ENCODE peak calls at places on chromosomes 6 and 20, in five cellular contexts. One of them, this sample, is unnamed.

GRCh38 chr20:54680872-54681297 is 205.5 kb downstream of the DOK5 start:
- DNase-seq in H1: peak
- DNase-seq in GM12878: no peak
- DNase-seq in NT2/D1: peak
- DNase-seq in HepG2: peak
- DNase-seq in this sample: peak

GRCh38 chr6:163298079-163298807 is 116.3 kb upstream of the QKI start:
- DNase-seq in H1: no peak
- DNase-seq in NT2/D1: no peak
- DNase-seq in HepG2: no peak
- DNase-seq in GM12878: no peak
- DNase-seq in this sample: no peak

GRCh38 chr6:150934380-150934779 is 68.9 kb downstream of the MTHFD1L start:
- DNase-seq in GM12878: no peak
- DNase-seq in NT2/D1: no peak
- DNase-seq in H1: no peak
- DNase-seq in HepG2: peak
- DNase-seq in this sample: no peak

GRCh38 chr6:154920502-154921200 is 74.5 kb upstream of the TIAM2 start:
- DNase-seq in H1: no peak
- DNase-seq in HepG2: no peak
- DNase-seq in GM12878: no peak
- DNase-seq in NT2/D1: no peak
- DNase-seq in this sample: no peak

GRCh38 chr6:135054238-135054574 is 416 bp downstream of the HBS1L start:
- DNase-seq in HepG2: peak
- DNase-seq in H1: no peak
- DNase-seq in NT2/D1: peak
- DNase-seq in GM12878: no peak
- DNase-seq in this sample: no peak

GRCh38 chr6:34610819-34611477 is 54.8 kb upstream of the SPDEF start:
- DNase-seq in HepG2: peak
- DNase-seq in NT2/D1: no peak
- DNase-seq in GM12878: no peak
- DNase-seq in H1: no peak
- DNase-seq in this sample: no peak

GRCh38 chr6:54248319-54248718 is 59.9 kb upstream of the TINAG start:
- DNase-seq in HepG2: no peak
- DNase-seq in H1: no peak
- DNase-seq in NT2/D1: no peak
- DNase-seq in GM12878: no peak
- DNase-seq in this sample: no peak

GRCh38 chr20:4780245-4780644 is 58.5 kb downstream of the PRND start:
- DNase-seq in H1: no peak
- DNase-seq in HepG2: no peak
- DNase-seq in NT2/D1: no peak
- DNase-seq in GM12878: no peak
- DNase-seq in this sample: no peak

GRCh38 chr20:61678437-61678836 is 387.2 kb downstream of the TAF4 start:
- DNase-seq in H1: no peak
- DNase-seq in NT2/D1: no peak
- DNase-seq in GM12878: no peak
- DNase-seq in HepG2: no peak
- DNase-seq in this sample: no peak

GRCh38 chr6:42727627-42728026 is 5.2 kb upstream of the PRPH2 start:
- DNase-seq in GM12878: no peak
- DNase-seq in NT2/D1: no peak
- DNase-seq in H1: no peak
- DNase-seq in HepG2: no peak
- DNase-seq in this sample: no peak

GRCh38 chr6:80179691-80180090 is 73.2 kb downstream of the BCKDHB start:
- DNase-seq in HepG2: no peak
- DNase-seq in NT2/D1: no peak
- DNase-seq in H1: no peak
- DNase-seq in GM12878: no peak
- DNase-seq in this sample: no peak

GRCh38 chr6:127737009-127737486 is 160.1 kb downstream of the C6orf58 start:
- DNase-seq in H1: no peak
- DNase-seq in HepG2: peak
- DNase-seq in NT2/D1: peak
- DNase-seq in GM12878: peak
- DNase-seq in this sample: peak

GRCh38 chr6:2528156-2528555 is 222.6 kb downstream of the MYLK4 start:
- DNase-seq in H1: no peak
- DNase-seq in NT2/D1: no peak
- DNase-seq in HepG2: no peak
- DNase-seq in GM12878: no peak
- DNase-seq in this sample: no peak

GRCh38 chr6:57182017-57182432 is 9.9 kb downstream of the BAG2 start:
- DNase-seq in H1: no peak
- DNase-seq in NT2/D1: no peak
- DNase-seq in GM12878: no peak
- DNase-seq in HepG2: no peak
- DNase-seq in this sample: no peak

GRCh38 chr6:130913119-130913518 is 85.9 kb downstream of the SMLR1 start:
- DNase-seq in HepG2: no peak
- DNase-seq in H1: no peak
- DNase-seq in NT2/D1: no peak
- DNase-seq in GM12878: peak
- DNase-seq in this sample: no peak

GRCh38 chr6:6588064-6588923 is at the start of gene LY86:
- DNase-seq in GM12878: peak
- DNase-seq in NT2/D1: no peak
- DNase-seq in H1: no peak
- DNase-seq in HepG2: no peak
- DNase-seq in this sample: no peak

GRCh38 chr6:166619912-166620311 is 7.1 kb downstream of the RPS6KA2 start:
- DNase-seq in HepG2: no peak
- DNase-seq in NT2/D1: no peak
- DNase-seq in GM12878: no peak
- DNase-seq in H1: no peak
- DNase-seq in this sample: no peak

GRCh38 chr20:10659651-10660601 is 13.9 kb downstream of the JAG1 start:
- DNase-seq in H1: no peak
- DNase-seq in HepG2: peak
- DNase-seq in NT2/D1: no peak
- DNase-seq in GM12878: no peak
- DNase-seq in this sample: no peak

GRCh38 chr6:51866001-51866400 is 221.4 kb downstream of the PKHD1 start:
- DNase-seq in HepG2: no peak
- DNase-seq in NT2/D1: no peak
- DNase-seq in GM12878: no peak
- DNase-seq in H1: no peak
- DNase-seq in this sample: no peak

GRCh38 chr6:109303149-109303548 is 79.1 kb downstream of the CD164 start:
- DNase-seq in NT2/D1: no peak
- DNase-seq in H1: no peak
- DNase-seq in HepG2: no peak
- DNase-seq in GM12878: no peak
- DNase-seq in this sample: no peak

GRCh38 chr6:14274552-14275492 is 157.2 kb downstream of the CD83 start:
- DNase-seq in HepG2: no peak
- DNase-seq in H1: no peak
- DNase-seq in NT2/D1: no peak
- DNase-seq in GM12878: no peak
- DNase-seq in this sample: no peak

GRCh38 chr20:53712212-53712977 is 118.8 kb upstream of the ZNF217 start:
- DNase-seq in HepG2: peak
- DNase-seq in GM12878: no peak
- DNase-seq in NT2/D1: no peak
- DNase-seq in H1: peak
- DNase-seq in this sample: no peak

GRCh38 chr20:62881662-62882395 is 20.2 kb upstream of the TCFL5 start:
- DNase-seq in H1: no peak
- DNase-seq in GM12878: no peak
- DNase-seq in HepG2: no peak
- DNase-seq in NT2/D1: no peak
- DNase-seq in this sample: no peak

GRCh38 chr6:154508573-154509375 is 1.7 kb downstream of the CNKSR3 start:
- DNase-seq in H1: no peak
- DNase-seq in HepG2: peak
- DNase-seq in GM12878: no peak
- DNase-seq in NT2/D1: no peak
- DNase-seq in this sample: no peak

GRCh38 chr6:33749401-33749800 is 2.7 kb upstream of the IP6K3 start:
- DNase-seq in HepG2: no peak
- DNase-seq in H1: no peak
- DNase-seq in NT2/D1: no peak
- DNase-seq in GM12878: no peak
- DNase-seq in this sample: no peak

GRCh38 chr6:53014034-53014433 is 18.9 kb upstream of the GSTA4 start:
- DNase-seq in NT2/D1: no peak
- DNase-seq in H1: no peak
- DNase-seq in HepG2: no peak
- DNase-seq in GM12878: no peak
- DNase-seq in this sample: no peak
- TF ChIP-seq SUZ12 in NT2/D1: no peak
- TF ChIP-seq SUZ12 in H1: no peak
- TF ChIP-seq SUZ12 in HepG2: no peak
- TF ChIP-seq SUZ12 in GM12878: no peak
- TF ChIP-seq SUZ12 in this sample: no peak

GRCh38 chr6:133746417-133746770 is 142.5 kb upstream of the TCF21 start:
- DNase-seq in NT2/D1: no peak
- DNase-seq in GM12878: no peak
- DNase-seq in H1: no peak
- DNase-seq in HepG2: no peak
- DNase-seq in this sample: no peak

GRCh38 chr6:133740218-133740617 is 148.7 kb upstream of the TCF21 start:
- DNase-seq in GM12878: no peak
- DNase-seq in HepG2: no peak
- DNase-seq in NT2/D1: no peak
- DNase-seq in H1: no peak
- DNase-seq in this sample: no peak

GRCh38 chr6:133743621-133744020 is 145.3 kb upstream of the TCF21 start:
- DNase-seq in NT2/D1: no peak
- DNase-seq in GM12878: no peak
- DNase-seq in H1: no peak
- DNase-seq in HepG2: no peak
- DNase-seq in this sample: no peak

GRCh38 chr6:133741375-133741861 is 147.5 kb upstream of the TCF21 start:
- DNase-seq in GM12878: no peak
- DNase-seq in HepG2: no peak
- DNase-seq in H1: no peak
- DNase-seq in NT2/D1: no peak
- DNase-seq in this sample: peak

DNA sequence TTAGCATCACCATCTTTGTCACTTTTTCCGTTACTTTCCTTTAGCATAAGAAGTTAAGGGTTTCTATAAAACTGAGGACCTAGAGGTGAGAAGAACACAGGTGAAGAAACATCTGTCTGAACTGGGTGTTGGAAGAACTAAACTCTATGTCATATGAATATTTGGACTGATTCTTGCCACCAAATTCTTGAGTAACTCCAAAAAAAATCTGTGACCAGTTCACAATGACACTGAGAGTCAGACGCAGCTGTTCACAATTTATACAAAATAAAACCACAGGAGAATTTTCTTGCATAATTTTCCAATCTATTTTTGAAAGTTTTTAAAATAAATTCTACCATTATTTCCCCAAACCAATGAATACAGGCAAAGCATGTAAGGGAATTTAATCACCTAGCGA is 148.1 kb upstream of the TCF21 start:
- DNase-seq in GM12878: no peak
- DNase-seq in HepG2: no peak
- DNase-seq in H1: no peak
- DNase-seq in NT2/D1: no peak
- DNase-seq in this sample: no peak
- TF ChIP-seq SUZ12 in GM12878: no peak
- TF ChIP-seq SUZ12 in HepG2: no peak
- TF ChIP-seq SUZ12 in H1: no peak
- TF ChIP-seq SUZ12 in NT2/D1: no peak
- TF ChIP-seq SUZ12 in this sample: no peak

DNA sequence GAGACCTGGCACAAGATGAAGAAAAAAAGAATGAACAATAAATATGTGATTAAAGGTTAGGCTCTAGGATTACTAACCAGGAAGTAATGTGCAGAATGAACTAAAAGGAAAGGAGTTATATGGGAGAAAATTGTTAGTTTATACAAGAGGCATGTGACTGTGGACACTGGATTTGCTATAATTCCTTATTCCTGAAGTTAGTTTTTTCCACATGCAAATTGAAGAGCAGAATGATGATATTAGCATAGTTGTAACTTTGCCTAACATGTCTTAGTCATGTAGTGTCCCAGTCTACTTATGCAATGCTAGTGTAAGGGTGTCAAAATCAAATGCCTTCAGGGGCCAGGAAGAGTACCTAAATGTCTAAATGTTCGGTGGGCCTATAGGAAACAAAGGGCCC is 27.9 kb upstream of the CEP85L start:
- DNase-seq in GM12878: no peak
- DNase-seq in H1: no peak
- DNase-seq in NT2/D1: no peak
- DNase-seq in HepG2: no peak
- DNase-seq in this sample: no peak
- TF ChIP-seq SUZ12 in GM12878: no peak
- TF ChIP-seq SUZ12 in H1: no peak
- TF ChIP-seq SUZ12 in NT2/D1: no peak
- TF ChIP-seq SUZ12 in HepG2: no peak
- TF ChIP-seq SUZ12 in this sample: no peak

GRCh38 chr6:113733386-113733785 is 123.8 kb upstream of the MARCKS start:
- DNase-seq in NT2/D1: no peak
- DNase-seq in GM12878: no peak
- DNase-seq in HepG2: no peak
- DNase-seq in H1: no peak
- DNase-seq in this sample: no peak

GRCh38 chr6:113736978-113737377 is 120.2 kb upstream of the MARCKS start:
- DNase-seq in HepG2: no peak
- DNase-seq in H1: no peak
- DNase-seq in NT2/D1: no peak
- DNase-seq in GM12878: no peak
- DNase-seq in this sample: no peak

GRCh38 chr6:113735487-113735886 is 121.7 kb upstream of the MARCKS start:
- DNase-seq in GM12878: no peak
- DNase-seq in H1: no peak
- DNase-seq in HepG2: no peak
- DNase-seq in NT2/D1: no peak
- DNase-seq in this sample: no peak

GRCh38 chr6:113732384-113732966 is 124.7 kb upstream of the MARCKS start:
- DNase-seq in HepG2: peak
- DNase-seq in GM12878: no peak
- DNase-seq in H1: peak
- DNase-seq in NT2/D1: no peak
- DNase-seq in this sample: no peak

DNA sequence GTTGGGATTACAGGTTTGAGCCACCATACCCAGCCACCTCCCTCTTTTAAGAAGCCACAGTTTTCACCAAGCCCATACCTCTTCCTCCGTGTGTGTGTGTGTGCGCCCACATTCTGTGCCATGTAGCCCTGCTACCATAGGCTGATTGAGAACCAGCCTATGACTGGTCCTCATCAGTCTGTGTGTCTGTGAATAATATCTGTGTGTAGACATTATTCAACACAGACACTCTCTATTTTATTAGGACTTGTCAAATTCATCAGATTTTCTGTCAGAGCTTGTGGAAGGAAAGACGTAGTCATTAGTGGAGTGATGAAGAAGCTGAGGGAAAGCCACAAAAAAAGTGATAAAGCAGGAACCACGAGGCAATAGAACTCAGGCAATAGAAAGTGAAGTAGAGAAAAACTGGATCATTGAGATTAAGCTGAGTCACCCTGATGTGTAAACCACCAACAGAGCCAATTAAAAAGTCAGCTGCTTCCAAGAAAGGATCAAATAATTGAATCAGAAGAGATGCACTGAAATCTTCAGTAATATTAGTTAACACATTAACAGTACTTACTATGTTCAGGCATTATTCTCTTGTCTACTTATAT is 122.2 kb upstream of the MARCKS start:
- DNase-seq in H1: peak
- DNase-seq in NT2/D1: no peak
- DNase-seq in GM12878: no peak
- DNase-seq in HepG2: no peak
- DNase-seq in this sample: no peak
- TF ChIP-seq SUZ12 in H1: no peak
- TF ChIP-seq SUZ12 in NT2/D1: no peak
- TF ChIP-seq SUZ12 in GM12878: no peak
- TF ChIP-seq SUZ12 in HepG2: no peak
- TF ChIP-seq SUZ12 in this sample: no peak